ENCODE peak calls at places on chromosomes 12 and 14, in four cellular contexts. A is NCI-H345, O is iPS-NIHi11, I is COR-L47. T is an unnamed sample.

GRCh38 chr12:86675197-86675596 is 419.0 kb upstream of the MGAT4C start:
- DNase-seq in O (no peak), A (no peak), I (no peak), T (no peak)

GRCh38 chr12:92109613-92110012 is 36.0 kb downstream of the BTG1 start:
- DNase-seq in A (no peak), I (no peak), O (no peak), T (no peak)

GRCh38 chr12:53935562-53936341 is 2.9 kb upstream of the HOXC13 start:
- DNase-seq in A (no peak), O (no peak), I (no peak), T (no peak)

GRCh38 chr12:38771871-38772270 is 133.5 kb downstream of the CPNE8 start:
- DNase-seq in O (no peak), A (no peak), I (no peak), T (peak)

GRCh38 chr12:132806857-132807256 is 21.8 kb downstream of the GOLGA3 start:
- DNase-seq in O (no peak), A (no peak), I (no peak), T (no peak)

GRCh38 chr12:43976027-43976426 is 140.1 kb downstream of the TMEM117 start:
- DNase-seq in A (no peak), O (no peak), I (no peak), T (no peak)

GRCh38 chr14:75053396-75054289 is 2.4 kb upstream of the MLH3 start:
- DNase-seq in I (no peak), O (no peak), A (no peak), T (no peak)

GRCh38 chr12:45989277-45989856 is 1.0 kb downstream of the SCAF11 start:
- DNase-seq in O (no peak), I (no peak), A (no peak), T (peak)

GRCh38 chr12:128056299-128056885 is 210.6 kb upstream of the TMEM132C start:
- DNase-seq in A (no peak), O (no peak), I (no peak), T (no peak)

GRCh38 chr14:54329082-54329695 is 67.6 kb upstream of the CDKN3 start:
- DNase-seq in O (peak), I (no peak), A (peak), T (peak)

GRCh38 chr12:14930299-14930698 is 8.0 kb downstream of the ERP27 start:
- DNase-seq in I (no peak), A (no peak), O (no peak), T (no peak)

GRCh38 chr14:90398315-90398811 is 1.5 kb downstream of the CALM1 start:
- DNase-seq in O (peak), I (peak), A (peak), T (peak)

GRCh38 chr12:17928708-17929366 is 161.2 kb downstream of the RERGL start:
- DNase-seq in I (peak), A (peak), O (no peak), T (no peak)

GRCh38 chr12:122850048-122850445 is 14.8 kb downstream of the HIP1R start:
- DNase-seq in A (no peak), O (no peak), I (no peak), T (no peak)

GRCh38 chr12:12214201-12214600 is 52.6 kb downstream of the LRP6 start:
- DNase-seq in O (no peak), A (no peak), I (no peak), T (no peak)

GRCh38 chr14:91396959-91397815 is 20.4 kb downstream of the CCDC88C start:
- DNase-seq in A (no peak), I (no peak), O (no peak), T (peak)

GRCh38 chr12:57241556-57242310 is 9.3 kb downstream of the STAC3 start:
- DNase-seq in O (no peak), I (no peak), A (peak), T (no peak)